ENCODE peak calls at places on chromosomes 11 and 22, in five cellular contexts. K is IMR-90, B is adrenal gland, V is spleen, T is HCT116. U is an unnamed sample.

GRCh38 chr11:37857726-37858125 is 1259.7 kb upstream of the RAG2 start:
- DNase-seq in K (no peak), B (no peak), T (no peak), V (no peak), U (no peak)

GRCh38 chr22:27857441-27857840 is 55.9 kb upstream of the MN1 start:
- DNase-seq in K (peak; percentile 72), V (no peak), T (no peak), B (no peak), U (no peak)

GRCh38 chr11:102064316-102064715 is 17.1 kb downstream of the CFAP300 start:
- DNase-seq in V (no peak), K (no peak), B (no peak), T (no peak), U (no peak)

GRCh38 chr11:76977791-76978190 is 56.4 kb upstream of the B3GNT6 start:
- DNase-seq in K (no peak), T (no peak), B (no peak), V (no peak), U (no peak)

GRCh38 chr11:31817621-31818493 is 6.7 kb upstream of the PAX6 start:
- DNase-seq in T (no peak), K (no peak), V (peak; percentile 68), B (no peak), U (no peak)

GRCh38 chr11:119872911-119873310 is 143.9 kb upstream of the NECTIN1 start:
- DNase-seq in V (peak; percentile 1), B (no peak), K (no peak), T (no peak), U (no peak)

GRCh38 chr11:45900916-45901617 is 6.0 kb downstream of the FREY1 start:
- DNase-seq in T (no peak), V (no peak), B (peak; percentile 46), K (no peak), U (no peak)

GRCh38 chr22:46844606-46845210 is 82.3 kb downstream of the TBC1D22A start:
- DNase-seq in K (no peak), B (no peak), T (no peak), V (no peak), U (no peak)

GRCh38 chr22:28435271-28435825 is 244.3 kb downstream of the TTC28 start:
- DNase-seq in V (no peak), K (no peak), B (no peak), T (no peak), U (no peak)

GRCh38 chr11:122578168-122578825 is 77.2 kb upstream of the UBASH3B start:
- DNase-seq in B (no peak), K (no peak), V (no peak), T (no peak), U (no peak)

GRCh38 chr22:21947040-21948014 is 5.3 kb downstream of the PPM1F start:
- DNase-seq in V (peak; percentile 64), K (peak; percentile 71), T (no peak), B (no peak), U (no peak)

GRCh38 chr22:40147388-40148176 is 30.1 kb upstream of the TNRC6B start:
- DNase-seq in T (no peak), V (no peak), K (no peak), B (no peak), U (no peak)

DNA sequence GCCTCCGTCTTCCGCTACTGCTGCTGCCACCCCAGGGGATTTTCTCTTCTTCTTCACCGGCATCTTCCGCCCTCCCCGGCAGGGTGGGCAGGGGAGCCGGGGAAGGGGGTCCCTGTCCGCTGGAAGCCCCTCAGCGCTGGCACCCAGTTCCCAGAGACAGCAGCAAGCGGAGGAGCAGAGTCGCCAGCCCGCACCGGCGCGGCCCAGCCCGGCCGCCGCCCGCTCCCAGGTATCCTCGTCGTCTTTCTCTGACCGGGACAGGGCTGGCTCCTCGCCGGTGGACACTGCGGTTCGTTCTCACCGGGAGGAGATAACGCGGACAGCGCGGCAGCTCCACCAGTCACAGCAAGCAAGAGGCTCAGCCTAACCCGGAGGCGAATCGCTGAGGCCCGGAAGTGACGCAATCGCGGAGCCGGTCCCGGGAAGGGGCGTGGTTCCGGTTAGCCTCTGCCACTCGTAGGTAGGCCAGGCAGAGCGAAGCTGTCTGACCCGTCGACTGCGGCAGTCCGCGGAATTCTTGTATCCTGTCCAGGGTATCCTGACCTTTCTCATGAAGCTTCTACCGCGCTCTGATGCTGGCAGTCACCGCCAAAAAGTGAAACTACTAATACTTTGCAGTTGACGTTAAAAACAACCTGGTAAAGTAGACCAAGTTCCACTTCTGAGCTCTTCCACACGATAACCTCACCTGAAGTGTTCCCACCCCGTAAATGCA is at the start of gene DCUN1D5:
- DNase-seq in V (peak; percentile 100), T (peak; percentile 88), K (peak; percentile 94), B (peak; percentile 98), U (peak; percentile 71)
- TF ChIP-seq POLR2A in V (peak; percentile 32), T (peak; percentile 92), K (peak; percentile 92), B (peak; percentile 90), U (peak; percentile 82)

GRCh38 chr11:133836076-133836548 is 9.2 kb downstream of the SPATA19 start:
- DNase-seq in K (no peak), T (no peak), B (no peak), V (no peak), U (no peak)
- TF ChIP-seq POLR2A in K (no peak), T (no peak), B (no peak), V (no peak), U (no peak)

GRCh38 chr22:37018815-37019308 is 385 bp downstream of the TST start:
- DNase-seq in T (no peak), V (peak; percentile 81), K (peak; percentile 55), B (peak; percentile 69), U (no peak)
- TF ChIP-seq POLR2A in T (no peak), V (no peak), K (no peak), B (no peak), U (no peak)

GRCh38 chr22:30441088-30441487 is 15.5 kb downstream of the MTFP1 start:
- DNase-seq in V (no peak), B (no peak), K (no peak), T (no peak), U (no peak)

GRCh38 chr22:30439836-30440235 is 14.3 kb downstream of the MTFP1 start:
- DNase-seq in T (no peak), K (no peak), B (no peak), V (no peak), U (no peak)

GRCh38 chr22:30445438-30445936 is 19.9 kb downstream of the MTFP1 start:
- DNase-seq in T (no peak), B (peak; percentile 77), K (peak; percentile 39), V (no peak), U (no peak)

GRCh38 chr22:30439226-30439625 is 13.7 kb downstream of the MTFP1 start:
- DNase-seq in T (no peak), K (no peak), B (no peak), V (no peak), U (no peak)

GRCh38 chr22:30444632-30445437 is 19.3 kb downstream of the MTFP1 start:
- DNase-seq in B (peak; percentile 69), K (peak; percentile 52), V (no peak), T (peak; percentile 54), U (no peak)
- TF ChIP-seq POLR2A in B (no peak), K (peak; percentile 48), V (no peak), T (peak; percentile 98), U (no peak)

GRCh38 chr11:78916759-78917158 is 342.1 kb upstream of the NARS2 start:
- DNase-seq in T (no peak), V (no peak), B (no peak), K (peak; percentile 6), U (no peak)

GRCh38 chr11:78910322-78910721 is 335.7 kb upstream of the NARS2 start:
- DNase-seq in K (no peak), T (no peak), B (no peak), V (no peak), U (no peak)

GRCh38 chr11:78909386-78909785 is 334.7 kb upstream of the NARS2 start:
- DNase-seq in K (no peak), T (no peak), V (no peak), B (no peak), U (no peak)

GRCh38 chr11:78914503-78914902 is 339.8 kb upstream of the NARS2 start:
- DNase-seq in V (no peak), T (no peak), K (no peak), B (no peak), U (no peak)

GRCh38 chr11:78912778-78913177 is 338.1 kb upstream of the NARS2 start:
- DNase-seq in B (no peak), K (no peak), T (no peak), V (no peak), U (no peak)
- TF ChIP-seq POLR2A in B (no peak), K (no peak), T (no peak), V (no peak), U (no peak)

GRCh38 chr11:117219455-117219854 is 12.4 kb downstream of the PCSK7 start:
- DNase-seq in V (no peak), K (no peak), B (no peak), T (no peak), U (no peak)

GRCh38 chr11:117219995-117220394 is 11.9 kb downstream of the PCSK7 start:
- DNase-seq in T (no peak), B (no peak), V (no peak), K (no peak), U (no peak)

GRCh38 chr11:117220999-117221774 is 10.7 kb downstream of the PCSK7 start:
- DNase-seq in V (no peak), T (no peak), K (no peak), B (no peak), U (no peak)

GRCh38 chr11:117221775-117222517 is 9.9 kb downstream of the PCSK7 start:
- DNase-seq in K (peak; percentile 72), V (no peak), T (no peak), B (no peak), U (no peak)

GRCh38 chr11:117220568-117220967 is 11.3 kb downstream of the PCSK7 start:
- DNase-seq in K (no peak), B (no peak), T (no peak), V (no peak), U (no peak)
- TF ChIP-seq POLR2A in K (no peak), B (no peak), T (no peak), V (no peak), U (no peak)

DNA sequence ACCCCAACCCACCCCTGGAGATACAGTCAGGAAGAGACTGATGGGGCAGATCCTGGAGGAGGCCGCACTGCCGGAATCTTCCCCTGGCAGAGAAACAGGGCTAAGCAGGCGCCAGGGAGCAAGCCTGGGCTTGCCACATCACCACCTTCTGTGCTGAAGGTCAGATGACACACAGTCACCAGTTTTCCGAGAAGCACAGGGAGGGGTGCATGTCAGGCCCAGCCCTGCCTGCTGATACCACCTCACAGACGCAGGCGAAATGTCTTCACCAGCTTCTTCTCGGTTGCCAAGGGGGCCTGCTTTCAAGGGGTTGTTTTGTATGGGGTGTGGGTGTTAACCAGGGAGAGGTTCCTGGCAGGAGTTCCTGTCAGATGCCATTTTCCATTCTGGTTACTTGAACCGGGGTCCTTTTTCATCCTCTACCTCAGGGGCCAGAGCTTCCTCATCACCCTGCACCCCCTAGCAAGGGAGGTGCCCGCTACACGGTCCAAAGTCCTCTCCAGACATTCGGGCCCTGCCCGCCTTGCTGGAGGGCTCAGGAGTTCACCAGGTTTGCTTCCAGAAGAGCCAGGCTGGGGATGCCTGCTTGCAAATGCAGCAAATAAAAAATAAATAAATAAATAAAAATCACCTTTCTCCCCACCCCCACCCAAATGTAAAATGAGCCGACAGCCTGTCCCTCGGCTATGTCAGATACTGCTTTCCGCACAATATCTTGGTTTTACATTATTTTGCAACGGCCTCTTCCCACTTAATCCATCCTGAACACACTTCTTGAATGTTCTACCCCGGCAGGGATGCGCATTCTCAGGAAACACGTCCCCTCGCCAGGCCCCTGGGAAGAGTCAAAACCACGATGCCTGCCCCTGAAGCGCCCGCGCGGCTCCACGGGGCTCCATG is 1.1 kb upstream of the NEAT1 start:
- DNase-seq in B (peak; percentile 98), T (peak; percentile 87), K (peak; percentile 99), V (peak; percentile 95), U (peak; percentile 40)
- TF ChIP-seq POLR2A in B (no peak), T (no peak), K (peak; percentile 84), V (peak; percentile 70), U (peak; percentile 67)